ENCODE peak calls at places on chromosomes 13 and 19, in ten cellular contexts. I is DMS153; E is GM12891; N is stimulated activated CD4-positive, alpha-beta T cell treated with anti-CD3 and anti-CD28 coated beads, Interleukin-1b, Interleukin-23, amount 100 ng/mL, for 24 hours; W is NCI-H1092; T is NCI-H2107; U is activated CD4-positive, alpha-beta T cell treated with anti-CD3 and anti-CD28 coated beads for 1 hour; L is putamen; Q is T follicular helper cell; D is NCI-H1417 treated with DMSO at 0.1 percent for 48 hours. B is an unnamed sample.

GRCh38 chr19:5131031-5131865 is 162.3 kb downstream of the KDM4B start:
- DNase-seq in I (no peak), E (peak; percentile 84), N (no peak), W (no peak), T (no peak), U (no peak), L (no peak), Q (no peak), D (no peak), B (no peak)

GRCh38 chr13:21435710-21436151 is 23.4 kb downstream of the ZDHHC20 start:
- DNase-seq in I (no peak), E (peak; percentile 35), N (no peak), W (no peak), T (no peak), U (peak; percentile 36), L (peak; percentile 42), Q (peak; percentile 4), D (no peak), B (no peak)

GRCh38 chr19:34085336-34085735 is 87.0 kb upstream of the LSM14A start:
- DNase-seq in I (no peak), E (no peak), N (no peak), W (no peak), T (no peak), U (no peak), L (no peak), Q (no peak), D (no peak), B (no peak)

GRCh38 chr13:66207610-66208009 is 1022.5 kb downstream of the PCDH9 start:
- DNase-seq in I (no peak), E (no peak), N (no peak), W (no peak), T (no peak), U (no peak), L (no peak), Q (no peak), D (no peak), B (no peak)

GRCh38 chr19:40452016-40452415 is 7.9 kb upstream of the SERTAD3 start:
- DNase-seq in I (no peak), E (no peak), N (no peak), W (no peak), T (no peak), U (no peak), L (no peak), Q (no peak), D (no peak), B (no peak)

GRCh38 chr19:35509861-35510625 is 3.4 kb downstream of the DMKN start:
- DNase-seq in I (no peak), E (peak; percentile 93), N (peak; percentile 64), W (peak; percentile 42), T (peak; percentile 31), U (peak; percentile 57), L (no peak), Q (peak; percentile 51), D (no peak), B (peak; percentile 81)

GRCh38 chr13:47672982-47673670 is 327.9 kb downstream of the SUCLA2 start:
- DNase-seq in I (no peak), E (no peak), N (no peak), W (no peak), T (no peak), U (no peak), L (no peak), Q (no peak), D (no peak), B (no peak)

GRCh38 chr19:28292822-28293500 is 920.0 kb downstream of the UQCRFS1 start:
- DNase-seq in I (peak; percentile 87), E (no peak), N (no peak), W (peak; percentile 58), T (no peak), U (no peak), L (no peak), Q (no peak), D (no peak), B (no peak)

GRCh38 chr19:18612772-18613588 is at the start of gene TMEM59L:
- DNase-seq in I (no peak), E (no peak), N (no peak), W (no peak), T (no peak), U (peak; percentile 42), L (peak; percentile 58), Q (peak; percentile 43), D (no peak), B (no peak)

GRCh38 chr19:42255766-42256750 is 1.1 kb upstream of the ERF start:
- DNase-seq in I (peak; percentile 43), E (no peak), N (no peak), W (no peak), T (peak; percentile 30), U (no peak), L (peak; percentile 70), Q (no peak), D (no peak), B (peak; percentile 9)

GRCh38 chr13:24223341-24224231 is 63.1 kb downstream of the SPATA13 start:
- DNase-seq in I (no peak), E (peak; percentile 47), N (no peak), W (no peak), T (no peak), U (no peak), L (no peak), Q (no peak), D (no peak), B (no peak)

GRCh38 chr13:74136089-74136658 is 2.0 kb upstream of the KLF12 start:
- DNase-seq in I (no peak), E (no peak), N (no peak), W (no peak), T (no peak), U (peak; percentile 11), L (peak; percentile 22), Q (no peak), D (peak; percentile 72), B (no peak)

GRCh38 chr19:888615-889385 is 4.2 kb downstream of the MED16 start:
- DNase-seq in I (no peak), E (no peak), N (no peak), W (no peak), T (no peak), U (no peak), L (no peak), Q (peak; percentile 51), D (no peak), B (no peak)

GRCh38 chr13:50085063-50085462 is 69.8 kb downstream of the KCNRG start:
- DNase-seq in I (no peak), E (no peak), N (no peak), W (no peak), T (peak; percentile 17), U (no peak), L (peak; percentile 51), Q (no peak), D (no peak), B (no peak)

GRCh38 chr13:46593403-46593802 is 40.4 kb downstream of the LRCH1 start:
- DNase-seq in I (no peak), E (no peak), N (peak; percentile 9), W (no peak), T (no peak), U (peak; percentile 11), L (no peak), Q (peak; percentile 34), D (no peak), B (no peak)

GRCh38 chr13:51856998-51857397 is 4.8 kb upstream of the CCDC70 start:
- DNase-seq in I (no peak), E (no peak), N (no peak), W (no peak), T (no peak), U (no peak), L (no peak), Q (no peak), D (no peak), B (no peak)

GRCh38 chr19:926595-927043 is 784 bp downstream of the ARID3A start:
- DNase-seq in I (no peak), E (no peak), N (no peak), W (no peak), T (no peak), U (no peak), L (no peak), Q (no peak), D (no peak), B (no peak)

GRCh38 chr13:47188802-47189201 is 291.9 kb upstream of the HTR2A start:
- DNase-seq in I (no peak), E (no peak), N (no peak), W (no peak), T (no peak), U (no peak), L (no peak), Q (no peak), D (no peak), B (no peak)

B was measured in DMS79.